ENCODE peak calls at places on chromosomes 4 and X, in five cellular contexts. W is AG09309, L is kidney, V is tibial artery, I is cardiac muscle cell. B is an unnamed sample.

GRCh38 chr4:6596948-6597347 is 22.0 kb downstream of the MAN2B2 start:
- DNase-seq in I (no peak), W (no peak), L (peak), V (no peak), B (no peak)

GRCh38 chr4:185803015-185803414 is 9.0 kb downstream of the SORBS2 start:
- DNase-seq in W (no peak), V (no peak), L (no peak), I (no peak), B (no peak)

GRCh38 chrX:138026211-138026610 is 460.3 kb downstream of the ZIC3 start:
- DNase-seq in V (no peak), W (no peak), L (no peak), I (peak), B (peak)

GRCh38 chr4:8097721-8098345 is 60.8 kb downstream of the ABLIM2 start:
- DNase-seq in L (peak), V (no peak), W (no peak), I (no peak), B (no peak)

GRCh38 chrX:154381271-154381670 is 2.2 kb downstream of the EMD start:
- DNase-seq in L (no peak), I (no peak), W (no peak), V (no peak), B (no peak)

GRCh38 chr4:145299380-145300076 is 119.1 kb upstream of the OTUD4 start:
- DNase-seq in I (no peak), V (no peak), W (peak), L (no peak), B (peak)

GRCh38 chr4:152956650-152957436 is 20.7 kb downstream of the FHDC1 start:
- DNase-seq in V (no peak), I (peak), W (no peak), L (no peak), B (no peak)

GRCh38 chr4:158013858-158014257 is 159.0 kb downstream of the GASK1B start:
- DNase-seq in I (no peak), W (no peak), L (no peak), V (no peak), B (no peak)

GRCh38 chr4:41406051-41406516 is 131.9 kb upstream of the LIMCH1 start:
- DNase-seq in V (no peak), L (no peak), I (no peak), W (no peak), B (no peak)

GRCh38 chr4:3711183-3712111 is 54.7 kb upstream of the ADRA2C start:
- DNase-seq in V (no peak), W (no peak), L (peak), I (no peak), B (no peak)

DNA sequence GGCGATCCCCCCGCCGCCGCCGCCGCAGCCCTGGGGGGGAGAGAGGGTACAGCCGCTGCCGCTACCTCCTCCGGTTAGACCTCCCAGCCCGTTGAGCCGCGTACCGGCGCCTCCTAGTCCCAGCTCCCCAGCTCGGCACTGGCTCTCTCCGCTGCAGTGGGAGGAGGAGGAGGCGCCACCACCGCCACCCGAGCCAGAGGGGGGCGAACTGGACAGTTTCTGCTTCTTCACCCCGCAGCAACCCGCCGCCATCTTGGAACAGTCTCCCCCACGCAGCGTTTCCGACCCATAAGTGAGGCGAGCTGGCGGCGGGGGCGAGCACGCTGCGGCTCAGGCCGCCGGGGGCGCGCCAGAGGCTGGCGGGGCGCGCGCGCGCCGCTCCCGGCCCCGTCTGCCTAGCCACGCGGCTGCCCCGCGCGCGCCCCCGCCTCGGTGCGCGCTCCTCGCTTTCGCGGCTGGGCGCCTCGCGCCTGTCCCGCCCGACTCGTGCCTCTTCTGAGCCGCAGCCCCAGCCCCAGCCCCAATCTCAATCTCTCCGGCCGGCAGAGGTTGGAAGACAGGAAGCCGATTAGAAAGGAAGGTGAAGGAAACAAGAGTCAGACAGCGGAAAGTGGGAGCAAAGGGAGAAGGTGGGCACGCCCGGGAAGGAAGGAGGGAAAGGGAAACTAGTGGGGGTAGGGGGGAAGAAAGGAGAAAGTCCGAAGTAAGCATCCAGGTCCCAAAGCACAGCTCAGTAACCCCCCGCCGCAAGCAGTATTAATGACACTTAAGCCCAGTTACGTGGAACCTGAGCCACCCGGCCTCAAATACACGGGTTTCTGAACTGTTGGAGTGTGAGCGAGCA is at the start of gene AMMECR1:
- DNase-seq in L (peak), W (peak), V (peak), I (peak), B (peak)
- TF ChIP-seq CTCF in L (no peak), W (no peak), V (peak), I (no peak), B (no peak)

DNA sequence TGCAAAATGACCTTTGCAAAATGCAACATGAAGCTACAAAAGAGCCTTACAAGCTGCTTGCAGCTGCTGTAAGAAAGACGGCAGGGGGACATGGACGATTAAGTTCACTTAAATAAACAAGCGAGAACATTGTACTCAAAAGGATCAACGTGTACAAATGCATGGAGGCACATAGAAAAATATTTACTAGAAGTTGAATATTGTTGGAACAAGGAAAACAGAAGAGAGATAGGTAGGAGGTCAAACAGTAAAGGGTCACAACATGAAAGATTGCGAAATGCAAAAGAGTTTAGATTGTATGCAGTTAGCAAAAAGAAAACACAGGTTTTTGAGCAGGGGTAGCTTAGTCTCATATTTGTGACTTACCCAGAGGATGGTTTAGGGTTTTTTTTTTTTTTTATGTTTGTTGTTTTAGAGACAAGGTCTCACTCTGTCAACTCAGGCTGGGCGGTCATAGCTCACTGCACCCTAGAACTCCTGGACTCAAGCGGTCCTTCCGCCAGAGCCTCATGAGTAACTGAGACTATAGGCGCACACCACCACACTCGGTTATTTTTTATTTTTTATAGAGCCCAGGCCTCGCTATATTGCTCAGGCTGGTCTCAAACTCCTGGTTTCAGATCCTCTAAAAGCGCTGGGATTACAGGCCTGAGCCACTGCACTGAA is 1.4 kb upstream of the PHF8 start:
- DNase-seq in I (no peak), L (no peak), V (no peak), W (no peak), B (no peak)
- H3K4me3 ChIP-seq in I (no peak), L (no peak), V (no peak), W (no peak), B (peak)

DNA sequence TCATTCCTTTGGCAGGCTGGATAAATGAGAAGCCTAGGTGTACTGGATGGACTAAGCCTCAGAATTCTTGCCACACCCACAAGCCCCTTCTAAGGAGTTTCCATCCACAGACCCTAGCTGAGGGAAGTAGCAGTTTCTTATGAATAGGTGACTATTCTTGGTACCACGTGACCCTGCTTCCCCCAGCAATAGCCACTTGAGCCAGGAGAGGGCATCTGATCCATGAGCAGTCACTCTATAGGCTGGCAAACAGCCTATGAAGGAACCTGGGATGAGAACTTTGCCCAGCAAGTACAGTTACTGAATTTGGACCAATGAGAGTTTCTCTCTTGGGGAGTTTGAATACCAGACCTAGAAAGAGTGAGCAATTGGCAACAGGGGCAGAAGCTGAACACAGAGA is 84.0 kb downstream of the RTL9 start:
- DNase-seq in W (no peak), I (peak), V (no peak), L (no peak), B (peak)
- TF ChIP-seq CTCF in W (peak), I (peak), V (no peak), L (no peak), B (peak)

DNA sequence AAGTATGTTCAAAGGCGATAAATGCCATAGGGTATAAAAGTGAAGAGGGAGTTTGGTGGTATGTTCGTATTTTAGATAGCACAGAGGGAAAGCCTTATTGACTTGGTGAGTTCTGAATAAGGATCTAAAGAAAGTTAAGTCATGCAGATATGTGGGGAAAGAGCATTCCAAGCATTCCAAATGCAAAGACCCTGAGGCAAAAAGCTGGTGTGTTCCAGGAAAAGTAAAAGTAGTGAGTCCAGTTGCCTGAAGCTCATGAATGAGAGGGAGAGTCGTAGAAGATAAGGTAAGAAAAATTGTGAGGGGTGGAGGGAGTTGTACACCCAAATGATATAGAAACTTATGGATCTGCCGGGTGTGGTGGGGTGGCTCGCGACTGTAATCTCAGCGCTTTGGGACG is 426.7 kb downstream of the RPA4 start:
- DNase-seq in W (no peak), I (peak), L (no peak), V (no peak), B (no peak)
- H3K4me3 ChIP-seq in W (no peak), I (no peak), L (no peak), V (no peak), B (no peak)

GRCh38 chr4:188905248-188905647 is 766.0 kb downstream of the TRIML1 start:
- DNase-seq in V (no peak), W (no peak), I (no peak), L (no peak), B (no peak)

GRCh38 chr4:188904617-188905016 is 765.4 kb downstream of the TRIML1 start:
- DNase-seq in V (no peak), L (no peak), I (no peak), W (no peak), B (no peak)

DNA sequence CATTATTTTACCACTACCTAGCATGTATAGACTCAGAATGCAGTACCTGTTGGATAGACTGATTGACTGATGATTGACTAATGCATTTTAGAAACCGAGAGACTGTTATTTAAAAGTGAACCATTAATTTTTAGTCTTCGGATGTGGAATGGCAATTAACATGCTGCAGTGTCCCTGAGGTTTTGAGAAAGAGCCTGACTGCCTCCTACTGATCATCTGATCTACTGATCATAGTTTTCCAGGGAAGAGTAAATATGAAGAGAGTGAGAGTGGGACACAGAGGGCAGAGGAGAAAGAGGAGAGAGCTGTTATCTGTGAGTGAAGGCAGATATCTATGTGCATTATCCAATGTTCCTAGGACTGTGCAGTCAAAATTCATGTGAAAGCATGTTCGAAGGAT is 764.8 kb downstream of the TRIML1 start:
- DNase-seq in L (no peak), I (no peak), W (no peak), V (no peak), B (no peak)
- TF ChIP-seq CTCF in L (no peak), I (no peak), W (no peak), V (no peak), B (no peak)

DNA sequence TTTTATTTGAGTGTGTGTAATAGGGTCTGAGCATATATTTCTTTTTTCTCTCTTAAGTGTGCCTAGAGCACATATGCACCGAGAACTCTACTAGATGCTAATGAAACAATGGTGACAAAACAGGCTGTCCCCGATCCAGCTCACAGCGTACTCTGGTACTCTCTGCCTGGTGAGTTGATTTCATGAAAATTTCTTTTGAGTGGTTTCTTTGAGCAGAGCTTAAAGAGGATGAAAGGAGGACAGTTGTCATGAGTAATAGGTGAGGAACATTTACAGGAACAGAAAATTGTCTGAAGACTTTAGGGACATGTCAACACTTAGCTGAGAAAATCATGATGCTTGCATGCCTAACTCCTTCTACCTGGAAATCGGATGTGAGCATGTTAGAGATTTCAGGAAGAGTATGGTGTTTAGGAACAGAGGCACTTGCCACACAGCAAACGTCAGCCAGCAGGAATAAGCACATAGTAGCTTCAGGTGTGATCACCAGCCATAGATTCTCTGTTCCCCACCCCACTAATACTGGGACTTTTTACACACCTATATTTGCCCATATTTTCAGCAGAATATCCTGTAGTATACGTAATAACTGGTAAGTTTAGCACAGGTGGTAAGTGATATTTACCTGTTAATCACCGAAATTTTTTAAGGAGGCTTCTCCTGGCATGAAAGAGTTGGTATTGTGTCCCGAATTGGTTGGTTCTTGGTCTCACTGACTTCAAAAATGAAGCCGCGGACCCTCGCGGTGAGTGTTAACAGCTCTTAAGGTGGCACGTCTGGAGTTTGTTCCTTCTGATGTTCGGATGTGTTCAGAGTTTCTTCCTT is 111.1 kb downstream of the ZNF330 start:
- DNase-seq in V (no peak), W (no peak), L (no peak), I (no peak), B (no peak)
- H3K4me3 ChIP-seq in V (peak), W (no peak), L (peak), I (no peak), B (no peak)

GRCh38 chrX:143648705-143649104 is 12.8 kb upstream of the SLITRK4 start:
- DNase-seq in L (no peak), V (peak), W (no peak), I (no peak), B (peak)
- TF ChIP-seq CTCF in L (no peak), V (no peak), W (no peak), I (peak), B (peak)